ENCODE peak calls at places on chromosomes 7 and 10, in five cellular contexts. T is skeletal muscle cell, F is K562, U is NCI-H226, Y is activated gamma-delta T cell. C is an unnamed sample.
A peak's percentile ranks its signal among the peaks of the same experiment; 100 is the strongest.

GRCh38 chr7:3065724-3066143 is 22.1 kb upstream of the CARD11 start:
- DNase-seq in U (peak; percentile 36), Y (no peak), T (no peak), F (peak; percentile 70), C (no peak)

GRCh38 chr7:155208681-155209477 is 88.8 kb upstream of the INSIG1 start:
- DNase-seq in Y (no peak), U (peak; percentile 18), T (no peak), F (no peak), C (no peak)

GRCh38 chr7:91945476-91945875 is 4.8 kb downstream of the AKAP9 start:
- DNase-seq in F (no peak), U (no peak), Y (no peak), T (no peak), C (no peak)

GRCh38 chr10:604716-605631 is 84.5 kb downstream of the DIP2C start:
- DNase-seq in U (no peak), F (no peak), Y (no peak), T (no peak), C (peak; percentile 16)

GRCh38 chr10:118511720-118512119 is 83.7 kb downstream of the PRLHR start:
- DNase-seq in F (no peak), U (no peak), T (no peak), Y (no peak), C (no peak)

GRCh38 chr7:5349437-5350173 is 66.9 kb downstream of the SLC29A4 start:
- DNase-seq in U (no peak), F (no peak), Y (no peak), T (no peak), C (no peak)

GRCh38 chr7:141416691-141417268 is 134.4 kb upstream of the AGK start:
- DNase-seq in T (no peak), F (no peak), Y (no peak), U (no peak), C (no peak)

GRCh38 chr7:84058311-84059076 is 136.1 kb downstream of the SEMA3A start:
- DNase-seq in U (peak; percentile 40), F (no peak), T (no peak), Y (no peak), C (no peak)